ENCODE peak calls at places on chromosomes 3 and 15, in eight cellular contexts. L, K, C, F, M, R, J and B are unnamed samples.
A peak's percentile ranks its signal among the peaks of the same experiment; 100 is the strongest.

GRCh38 chr3:46427929-46428833 is 21.1 kb downstream of the CCRL2 start:
- DNase-seq in L (no peak), K (no peak), R (no peak), M (no peak), F (no peak), J (no peak), C (no peak), B (no peak)

GRCh38 chr3:38646630-38647029 is 2.9 kb downstream of the SCN5A start:
- DNase-seq in J (no peak), K (peak; percentile 20), R (no peak), F (no peak), C (peak; percentile 26), L (no peak), M (no peak), B (no peak)

GRCh38 chr3:62686486-62686885 is 188.7 kb downstream of the CADPS start:
- DNase-seq in L (no peak), J (no peak), F (no peak), C (peak; percentile 42), K (no peak), M (no peak), R (no peak), B (no peak)

GRCh38 chr15:58407366-58407765 is 24.4 kb upstream of the LIPC start:
- DNase-seq in L (no peak), J (no peak), R (no peak), K (no peak), F (no peak), C (no peak), M (no peak), B (peak; percentile 72)

GRCh38 chr15:73983211-73983727 is 8.8 kb downstream of the STOML1 start:
- DNase-seq in L (peak; percentile 58), K (peak; percentile 71), R (no peak), C (peak; percentile 70), J (peak; percentile 76), F (peak; percentile 60), M (no peak), B (no peak)

GRCh38 chr3:70889162-70890045 is 577.0 kb upstream of the MDFIC2 start:
- DNase-seq in R (no peak), M (no peak), C (no peak), K (no peak), F (no peak), J (no peak), L (peak; percentile 12), B (no peak)

GRCh38 chr15:24292837-24293236 is 382.7 kb upstream of the NPAP1 start:
- DNase-seq in F (no peak), M (no peak), C (no peak), K (no peak), J (no peak), L (no peak), R (no peak), B (no peak)

GRCh38 chr3:23650371-23651140 is 155.2 kb upstream of the UBE2E1 start:
- DNase-seq in J (no peak), L (peak; percentile 72), M (no peak), R (no peak), F (no peak), K (no peak), C (peak; percentile 69), B (no peak)

GRCh38 chr15:88930579-88930978 is 17.4 kb upstream of the MFGE8 start:
- DNase-seq in K (no peak), M (no peak), F (no peak), C (no peak), L (no peak), J (no peak), R (no peak), B (no peak)

GRCh38 chr3:134642445-134643149 is 8.2 kb downstream of the KY start:
- DNase-seq in K (no peak), F (no peak), L (no peak), M (no peak), C (no peak), J (no peak), R (no peak), B (no peak)